ENCODE peak calls at places on chromosomes 4 and X, in ten cellular contexts. B is breast epithelium, D is suprapubic skin, U is transverse colon, T is sigmoid colon, P is endothelial cell of umbilical vein, J is HL-60, X is spleen, F is GM12891, S is vagina. Z is an unnamed sample.

GRCh38 chr4:133555671-133556070 is 406.6 kb downstream of the PCDH10 start:
- DNase-seq in J (no peak), T (no peak), X (no peak), P (no peak), F (no peak), D (no peak), B (no peak), U (no peak), S (no peak), Z (no peak)

GRCh38 chr4:169032883-169033645 is 23.0 kb upstream of the CBR4 start:
- DNase-seq in X (no peak), U (no peak), D (no peak), B (no peak), P (no peak), S (no peak), F (no peak), J (no peak), T (no peak), Z (no peak)

GRCh38 chrX:120310861-120311631 is at the start of gene TMEM255A:
- DNase-seq in U (no peak), J (no peak), P (no peak), D (no peak), T (peak), F (no peak), S (no peak), B (no peak), X (peak), Z (no peak)

GRCh38 chrX:12946838-12947544 is 27.9 kb upstream of the TMSB4X start:
- DNase-seq in T (peak), X (no peak), F (no peak), B (peak), P (peak), S (no peak), D (no peak), J (peak), U (peak), Z (peak)

GRCh38 chr4:101102114-101102752 is 245.1 kb downstream of the PPP3CA start:
- DNase-seq in X (no peak), S (no peak), P (peak), J (no peak), U (peak), F (no peak), T (peak), B (peak), D (peak), Z (peak)

GRCh38 chr4:148367756-148368155 is 74.5 kb downstream of the NR3C2 start:
- DNase-seq in T (no peak), X (no peak), S (no peak), D (no peak), P (no peak), F (no peak), J (no peak), U (no peak), B (no peak), Z (no peak)

GRCh38 chr4:82031386-82031785 is 342.4 kb downstream of the HNRNPD start:
- DNase-seq in D (no peak), X (no peak), J (no peak), T (no peak), F (no peak), B (no peak), P (no peak), U (no peak), S (no peak), Z (no peak)

GRCh38 chr4:79652232-79652631 is 244.2 kb upstream of the GK2 start:
- DNase-seq in B (no peak), X (no peak), D (no peak), F (no peak), S (no peak), T (no peak), U (no peak), J (no peak), P (peak), Z (no peak)

GRCh38 chr4:2007804-2008670 is 737 bp downstream of the NELFA start:
- DNase-seq in J (no peak), D (no peak), B (no peak), X (peak), S (no peak), T (no peak), F (no peak), U (no peak), P (peak), Z (no peak)

GRCh38 chr4:112321768-112322684 is 24.9 kb downstream of the ALPK1 start:
- DNase-seq in P (peak), T (peak), J (peak), D (no peak), X (peak), S (no peak), U (peak), F (no peak), B (peak), Z (peak)

GRCh38 chr4:189787216-189788031 is 153.2 kb upstream of the FRG1 start:
- DNase-seq in S (no peak), J (peak), P (no peak), U (no peak), B (no peak), F (no peak), X (no peak), D (no peak), T (no peak), Z (no peak)

GRCh38 chr4:15420642-15421041 is 7.2 kb upstream of the C1QTNF7 start:
- DNase-seq in F (no peak), S (no peak), J (no peak), B (no peak), X (no peak), U (no peak), D (no peak), P (no peak), T (no peak), Z (no peak)

GRCh38 chr4:57168986-57169385 is 58.8 kb upstream of the IGFBP7 start:
- DNase-seq in U (no peak), T (no peak), J (no peak), F (no peak), S (no peak), B (no peak), X (no peak), D (no peak), P (no peak), Z (no peak)

GRCh38 chr4:86595426-86595805 is 1.3 kb downstream of the PTPN13 start:
- DNase-seq in X (no peak), F (no peak), T (no peak), B (no peak), D (no peak), U (no peak), S (no peak), P (peak), J (no peak), Z (no peak)

GRCh38 chrX:129653985-129654651 is 638 bp downstream of the APLN start:
- DNase-seq in D (no peak), F (no peak), U (no peak), X (no peak), B (no peak), P (no peak), S (peak), T (no peak), J (peak), Z (peak)

GRCh38 chrX:12965390-12965940 is 9.4 kb upstream of the TMSB4X start:
- DNase-seq in U (no peak), X (no peak), P (no peak), S (no peak), T (no peak), B (no peak), F (no peak), D (no peak), J (no peak), Z (no peak)

GRCh38 chrX:9997524-9997923 is 30.4 kb downstream of the CLDN34 start:
- DNase-seq in T (no peak), J (no peak), P (no peak), F (no peak), X (no peak), U (no peak), S (no peak), D (no peak), B (no peak), Z (no peak)

GRCh38 chr4:41141910-41142309 is 72.4 kb downstream of the APBB2 start:
- DNase-seq in B (no peak), X (no peak), F (no peak), T (no peak), D (no peak), S (no peak), J (no peak), P (peak), U (no peak), Z (no peak)

GRCh38 chrX:672931-673330 is 42.3 kb downstream of the SHOX start:
- DNase-seq in B (no peak), S (no peak), U (no peak), D (no peak), J (no peak), P (no peak), X (no peak), T (no peak), F (no peak), Z (no peak)

GRCh38 chr4:81412941-81413488 is 58.7 kb downstream of the RASGEF1B start:
- DNase-seq in P (no peak), T (no peak), X (no peak), D (no peak), S (no peak), B (no peak), F (no peak), U (no peak), J (no peak), Z (no peak)

GRCh38 chr4:159779716-159780115 is 676.8 kb downstream of the RAPGEF2 start:
- DNase-seq in B (no peak), S (no peak), P (no peak), U (no peak), F (no peak), X (no peak), J (no peak), T (no peak), D (no peak), Z (no peak)

GRCh38 chr4:179595671-179596410 is 2153.6 kb upstream of the AGA start:
- DNase-seq in U (no peak), S (no peak), J (peak), D (no peak), P (no peak), X (no peak), F (no peak), B (no peak), T (no peak), Z (no peak)

GRCh38 chr4:40736910-40737309 is 12.8 kb upstream of the NSUN7 start:
- DNase-seq in F (no peak), X (no peak), T (no peak), B (no peak), P (peak), D (no peak), J (no peak), U (no peak), S (no peak), Z (no peak)

GRCh38 chrX:97057349-97057909 is 173.7 kb downstream of the RPA4 start:
- DNase-seq in F (no peak), X (no peak), D (no peak), U (no peak), T (no peak), S (no peak), B (no peak), P (peak), J (no peak), Z (no peak)

GRCh38 chr4:156888762-156889161 is 82.8 kb downstream of the PDGFC start:
- DNase-seq in B (no peak), X (no peak), P (no peak), S (no peak), J (no peak), U (no peak), F (no peak), T (no peak), D (no peak), Z (no peak)

GRCh38 chrX:74383611-74384010 is 37.7 kb upstream of the SLC16A2 start:
- DNase-seq in P (peak), U (peak), X (no peak), F (no peak), D (no peak), B (no peak), S (no peak), T (no peak), J (peak), Z (peak)

GRCh38 chr4:14177987-14178386 is 550.5 kb upstream of the BOD1L1 start:
- DNase-seq in F (no peak), U (peak), T (no peak), P (peak), B (no peak), D (no peak), S (no peak), J (no peak), X (no peak), Z (no peak)

GRCh38 chrX:45900751-45901150 is 644.5 kb downstream of the ZNF674 start:
- DNase-seq in T (no peak), S (no peak), J (no peak), X (no peak), U (no peak), P (no peak), B (no peak), D (no peak), F (no peak), Z (no peak)

GRCh38 chr4:74624351-74625151 is 169.8 kb downstream of the BTC start:
- DNase-seq in X (no peak), P (peak), F (no peak), D (no peak), J (peak), U (no peak), T (no peak), B (no peak), S (no peak), Z (no peak)

GRCh38 chr4:6538586-6538985 is 36.4 kb upstream of the MAN2B2 start:
- DNase-seq in U (no peak), P (no peak), X (no peak), B (no peak), D (no peak), S (no peak), F (no peak), T (no peak), J (no peak), Z (no peak)

GRCh38 chrX:119410027-119410819 is 11.1 kb downstream of the SLC25A43 start:
- DNase-seq in T (peak), P (no peak), J (no peak), D (peak), X (no peak), S (no peak), F (no peak), B (peak), U (peak), Z (peak)

GRCh38 chr4:141913928-141914327 is 277.5 kb downstream of the IL15 start:
- DNase-seq in S (no peak), U (no peak), B (no peak), T (no peak), X (no peak), F (no peak), J (no peak), P (peak), D (no peak), Z (no peak)

GRCh38 chrX:48966796-48967579 is 4.7 kb downstream of the KCND1 start:
- DNase-seq in U (no peak), S (no peak), P (no peak), T (no peak), B (no peak), X (no peak), F (no peak), D (no peak), J (no peak), Z (no peak)

GRCh38 chrX:76434103-76434741 is 6.7 kb downstream of the MAGEE1 start:
- DNase-seq in S (no peak), F (no peak), B (no peak), T (no peak), U (no peak), D (no peak), J (no peak), P (no peak), X (no peak), Z (no peak)

GRCh38 chr4:4204401-4204745 is 22.4 kb downstream of the OTOP1 start:
- DNase-seq in J (no peak), T (no peak), P (no peak), B (no peak), S (no peak), U (no peak), F (no peak), X (no peak), D (no peak), Z (no peak)

GRCh38 chr4:7962609-7963508 is 23.2 kb upstream of the AFAP1 start:
- DNase-seq in X (no peak), T (no peak), S (no peak), F (no peak), B (no peak), J (no peak), D (no peak), U (no peak), P (no peak), Z (no peak)

GRCh38 chrX:143429021-143429570 is 88.2 kb downstream of the SPANXN3 start:
- DNase-seq in S (no peak), F (no peak), B (no peak), J (no peak), D (no peak), T (no peak), P (no peak), X (no peak), U (no peak), Z (no peak)

GRCh38 chr4:94410678-94411206 is 41.0 kb upstream of the PDLIM5 start:
- DNase-seq in T (peak), D (peak), U (peak), S (no peak), F (no peak), J (no peak), X (no peak), B (no peak), P (no peak), Z (no peak)
- TF ChIP-seq POLR2AphosphoS5 in T (peak), D (no peak), U (no peak), S (peak), F (no peak), J (no peak), X (no peak), B (no peak), P (no peak), Z (peak)

GRCh38 chr4:187209921-187210613 is 486.4 kb upstream of the FAT1 start:
- DNase-seq in J (no peak), F (no peak), D (no peak), U (no peak), P (no peak), B (no peak), X (no peak), T (no peak), S (no peak), Z (no peak)
- TF ChIP-seq POLR2AphosphoS5 in J (no peak), F (no peak), D (no peak), U (no peak), P (no peak), B (no peak), X (no peak), T (no peak), S (peak), Z (peak)

GRCh38 chrX:21996872-21997271 is 35.3 kb upstream of the PHEX start:
- DNase-seq in B (no peak), F (no peak), S (no peak), P (peak), J (peak), U (no peak), D (no peak), T (no peak), X (no peak), Z (no peak)
- TF ChIP-seq POLR2AphosphoS5 in B (no peak), F (no peak), S (no peak), P (peak), J (no peak), U (no peak), D (no peak), T (no peak), X (peak), Z (no peak)

DNA sequence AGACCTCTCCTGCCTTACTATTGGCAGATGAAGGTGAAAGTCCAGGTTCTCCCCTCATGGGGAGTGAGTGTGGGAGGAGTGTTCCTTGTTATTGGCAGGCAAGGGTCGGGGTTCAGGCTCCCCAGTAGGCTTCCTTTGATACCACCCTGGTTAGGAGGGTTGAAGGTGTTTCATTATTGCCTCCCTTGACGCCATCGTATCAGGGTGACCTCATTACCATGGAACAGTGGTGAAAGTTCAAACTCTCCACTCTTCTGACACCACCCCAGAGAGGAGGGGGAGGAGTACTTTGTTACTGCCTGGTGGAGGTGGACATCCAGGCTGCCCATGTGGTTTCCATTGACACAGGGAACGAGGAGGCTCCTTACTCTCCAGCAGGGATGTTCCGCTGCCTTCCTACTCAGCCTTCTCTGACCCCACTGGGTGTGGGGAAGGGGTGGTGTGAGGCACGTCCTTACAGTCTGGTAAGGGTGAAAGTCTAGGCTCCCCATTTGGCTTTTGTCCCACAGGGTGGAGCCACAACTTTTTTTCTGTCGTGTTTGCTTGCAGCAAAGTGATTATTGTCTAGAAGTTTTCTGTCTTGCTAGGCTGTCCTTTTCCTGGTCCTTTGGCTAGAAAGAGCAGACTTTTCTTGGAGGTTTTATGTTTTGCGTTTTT is 37.2 kb upstream of the USP9X start:
- DNase-seq in B (no peak), S (no peak), D (no peak), T (no peak), P (no peak), J (no peak), X (no peak), F (no peak), U (peak), Z (no peak)
- TF ChIP-seq POLR2AphosphoS5 in B (no peak), S (no peak), D (no peak), T (no peak), P (no peak), J (no peak), X (no peak), F (no peak), U (no peak), Z (no peak)

DNA sequence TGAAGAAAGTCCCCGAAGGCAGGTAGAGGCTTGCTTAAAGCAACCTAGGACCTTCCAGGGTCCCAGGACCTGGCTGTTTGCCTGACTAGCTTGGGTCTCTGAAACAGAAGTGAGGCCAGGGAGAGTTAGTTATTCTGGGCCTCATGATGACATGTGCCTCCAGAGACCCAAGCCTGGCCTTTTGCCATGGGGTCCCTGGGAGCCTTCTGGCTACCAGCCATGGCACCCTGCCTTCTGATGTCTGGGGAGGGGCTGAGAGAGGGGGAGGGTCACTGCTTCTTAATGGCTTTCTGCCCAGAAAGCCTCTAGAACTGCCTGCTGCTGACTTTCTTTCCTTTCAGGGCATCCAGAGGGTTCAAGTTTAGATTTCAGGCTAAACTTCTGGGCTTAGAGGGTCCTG is 1.0 kb upstream of the STARD8 start:
- DNase-seq in T (no peak), J (no peak), F (no peak), S (no peak), D (no peak), X (no peak), U (no peak), P (no peak), B (no peak), Z (no peak)
- TF ChIP-seq POLR2AphosphoS5 in T (no peak), J (no peak), F (no peak), S (no peak), D (no peak), X (no peak), U (no peak), P (no peak), B (no peak), Z (no peak)

DNA sequence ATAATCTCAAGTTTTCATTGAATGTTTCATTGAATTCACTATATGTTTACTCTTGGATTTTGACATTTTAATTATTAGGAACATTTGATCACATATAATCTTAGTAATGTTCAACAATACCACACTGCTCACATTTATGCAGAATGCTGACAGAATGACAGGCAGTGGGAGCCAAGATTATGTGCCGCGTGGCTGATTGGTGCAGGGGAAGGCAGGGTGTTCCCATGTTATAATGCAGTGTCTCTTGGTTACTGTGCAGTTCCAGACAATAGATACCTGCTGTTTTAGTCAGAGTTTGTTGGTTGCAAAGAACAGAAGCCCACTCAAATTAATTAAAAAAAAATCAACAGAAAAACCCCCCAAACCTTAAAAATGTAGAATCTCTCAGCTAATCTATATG is 33.0 kb downstream of the FHIP1A start:
- DNase-seq in B (no peak), D (no peak), S (no peak), F (no peak), U (no peak), P (no peak), T (no peak), X (no peak), J (no peak), Z (no peak)
- TF ChIP-seq POLR2AphosphoS5 in B (no peak), D (no peak), S (no peak), F (no peak), U (no peak), P (no peak), T (no peak), X (no peak), J (no peak), Z (no peak)

Z was measured in stomach.